ENCODE peak calls at places on chromosome 18, in six cellular contexts. Q, U, V, H, W and R are unnamed samples. For H3K4me1 and H3K9me3, the result is how much of the 10 kb centered on the place peaks cover.

GRCh38 chr18:3425030-3425429 is 24.9 kb upstream of the TGIF1 start:
- DNase-seq in Q (no peak), U (no peak), V (no peak), H (no peak), W (no peak), R (no peak)

GRCh38 chr18:49921278-49922037 is 108.1 kb upstream of the ACAA2 start:
- DNase-seq in Q (peak), U (no peak), V (no peak), H (no peak), W (no peak), R (no peak)

GRCh38 chr18:13797157-13797611 is 26.8 kb upstream of the MC5R start:
- DNase-seq in Q (no peak), U (no peak), V (no peak), H (no peak), W (no peak), R (no peak)

GRCh38 chr18:62543021-62543420 is 20.2 kb downstream of the ZCCHC2 start:
- DNase-seq in Q (no peak), U (no peak), V (no peak), H (no peak), W (no peak), R (no peak)

GRCh38 chr18:42306208-42306980 is 351.4 kb downstream of the PIK3C3 start:
- DNase-seq in Q (no peak), U (no peak), V (no peak), H (no peak), W (no peak), R (no peak)

GRCh38 chr18:50722311-50722710 is 97.5 kb downstream of the MRO start:
- DNase-seq in Q (no peak), U (no peak), V (no peak), H (no peak), W (no peak), R (no peak)

GRCh38 chr18:74682141-74682997 is 84.7 kb downstream of the ZNF407 start:
- DNase-seq in Q (no peak), U (no peak), V (no peak), H (no peak), W (no peak), R (no peak)

GRCh38 chr18:49560277-49561126 is 1.4 kb upstream of the LIPG start:
- DNase-seq in Q (peak), U (peak), V (no peak), H (no peak), W (peak), R (no peak)

GRCh38 chr18:3726241-3726951 is 276.4 kb downstream of the TGIF1 start:
- DNase-seq in Q (peak), U (no peak), V (no peak), H (no peak), W (no peak), R (no peak)

GRCh38 chr18:48455555-48456478 is 46.6 kb upstream of the ZBTB7C start:
- DNase-seq in Q (peak), U (peak), V (peak), H (no peak), W (no peak), R (no peak)

GRCh38 chr18:61831071-61831470 is 61.7 kb downstream of the RNF152 start:
- DNase-seq in Q (peak), U (no peak), V (no peak), H (peak), W (no peak), R (no peak)

GRCh38 chr18:34224423-34225217 is at the start of gene NOL4:
- DNase-seq in Q (peak), U (no peak), V (no peak), H (peak), W (no peak), R (no peak)

GRCh38 chr18:9094307-9095226 is 7.9 kb upstream of the NDUFV2 start:
- DNase-seq in Q (no peak), U (no peak), V (no peak), H (no peak), W (no peak), R (peak)

GRCh38 chr18:26925313-26925712 is 59.8 kb upstream of the AQP4 start:
- DNase-seq in Q (no peak), U (no peak), V (no peak), H (no peak), W (no peak), R (no peak)

GRCh38 chr18:50250935-50251334 is 15.4 kb downstream of the CFAP53 start:
- DNase-seq in Q (no peak), U (no peak), V (no peak), H (no peak), W (no peak), R (no peak)

GRCh38 chr18:59959606-59960005 is 59.8 kb downstream of the PMAIP1 start:
- DNase-seq in Q (no peak), U (no peak), V (no peak), H (no peak), W (no peak), R (no peak)
- H3K4me1 ChIP-seq in Q (under half), U (under half), V (under half), H (under half), W (under half), R (under half)

GRCh38 chr18:47247036-47247832 is 4.2 kb downstream of the SKOR2 start:
- DNase-seq in Q (no peak), U (no peak), V (no peak), H (peak), W (no peak), R (no peak)

GRCh38 chr18:47248610-47249343 is 2.7 kb downstream of the SKOR2 start:
- DNase-seq in Q (no peak), U (no peak), V (no peak), H (no peak), W (no peak), R (no peak)

GRCh38 chr18:47247833-47248609 is 3.4 kb downstream of the SKOR2 start:
- DNase-seq in Q (no peak), U (no peak), V (no peak), H (no peak), W (no peak), R (no peak)

GRCh38 chr18:47244041-47244440 is 7.4 kb downstream of the SKOR2 start:
- DNase-seq in Q (no peak), U (no peak), V (no peak), H (no peak), W (no peak), R (no peak)

GRCh38 chr18:47246027-47246971 is 5.2 kb downstream of the SKOR2 start:
- DNase-seq in Q (no peak), U (no peak), V (no peak), H (no peak), W (no peak), R (no peak)
- H3K4me3 ChIP-seq in Q (no peak), U (no peak), V (no peak), H (no peak), W (no peak), R (no peak)

DNA sequence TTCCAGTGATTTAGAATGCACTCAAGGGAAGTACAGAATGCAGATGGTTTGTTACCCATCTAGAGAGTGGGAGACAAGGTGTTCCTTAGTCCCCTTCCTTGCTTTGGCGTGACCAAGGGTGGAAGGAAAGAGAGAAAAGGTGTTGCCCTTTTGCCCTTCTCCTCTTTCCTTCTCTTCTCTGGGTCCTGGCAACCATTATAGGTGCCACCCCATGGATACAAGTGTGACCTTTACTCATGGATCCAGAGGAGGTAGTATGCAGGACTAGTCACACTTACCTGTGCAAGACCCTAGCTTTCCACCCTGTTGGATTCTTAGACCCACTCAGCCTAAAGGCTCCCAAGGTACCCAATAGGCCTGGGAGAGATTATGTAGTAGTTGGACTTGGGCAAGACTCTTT is 11.6 kb upstream of the RBFA start:
- DNase-seq in Q (no peak), U (no peak), V (no peak), H (peak), W (no peak), R (peak)
- H3K9me3 ChIP-seq in Q (under half), U (half or more), V (half or more), H (under half), W (half or more), R (half or more)

DNA sequence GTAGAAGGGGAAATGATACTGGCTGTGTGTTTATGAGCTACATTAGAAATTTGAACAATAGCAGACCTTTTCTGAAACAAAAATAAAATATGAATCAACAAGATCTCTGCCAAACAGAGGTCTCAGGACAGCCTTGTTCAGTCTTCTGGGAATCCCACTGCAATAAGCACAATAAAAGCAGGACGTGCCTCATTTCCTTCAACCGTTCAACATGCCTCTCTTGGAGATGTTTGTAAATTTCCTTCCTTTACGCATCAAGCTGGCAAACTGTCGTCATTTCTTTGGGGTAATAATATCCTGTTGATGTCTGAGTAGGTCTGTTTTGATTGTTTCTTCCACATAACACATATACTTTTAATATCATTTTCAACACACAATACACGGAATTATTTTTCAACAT is 77.2 kb downstream of the TCF4 start:
- DNase-seq in Q (no peak), U (no peak), V (no peak), H (no peak), W (no peak), R (no peak)
- H3K4me1 ChIP-seq in Q (under half), U (under half), V (under half), H (under half), W (under half), R (under half)

GRCh38 chr18:12314586-12315305 is 6.7 kb downstream of the TUBB6 start:
- DNase-seq in Q (no peak), U (no peak), V (no peak), H (no peak), W (no peak), R (no peak)

GRCh38 chr18:12313530-12314245 is 5.6 kb downstream of the TUBB6 start:
- DNase-seq in Q (no peak), U (no peak), V (no peak), H (no peak), W (no peak), R (no peak)

GRCh38 chr18:12315481-12315880 is 7.4 kb downstream of the TUBB6 start:
- DNase-seq in Q (no peak), U (no peak), V (no peak), H (no peak), W (no peak), R (no peak)

GRCh38 chr18:12317664-12318333 is 9.8 kb downstream of the TUBB6 start:
- DNase-seq in Q (no peak), U (peak), V (no peak), H (no peak), W (no peak), R (no peak)

DNA sequence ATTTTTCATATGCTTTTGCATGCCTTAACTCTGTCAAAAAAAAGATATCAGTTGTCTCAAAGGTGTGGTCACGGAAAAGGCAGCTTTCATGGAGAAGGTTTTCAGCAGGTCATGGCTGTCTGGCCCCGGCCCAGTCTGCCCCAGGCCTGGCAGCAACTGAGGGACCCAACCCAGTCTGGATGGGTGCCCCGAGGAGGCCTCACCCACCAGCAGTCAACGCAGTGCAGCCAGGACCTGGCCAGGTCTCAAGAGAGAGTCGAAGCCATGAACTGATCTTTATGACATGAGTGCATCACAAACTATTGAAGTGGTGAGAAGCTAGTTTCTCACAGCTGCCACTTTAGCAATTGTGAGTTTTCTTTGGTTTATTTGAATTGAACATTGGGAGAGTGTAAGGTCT is 7.9 kb downstream of the TUBB6 start:
- DNase-seq in Q (peak), U (no peak), V (no peak), H (no peak), W (no peak), R (no peak)
- H3K4me3 ChIP-seq in Q (no peak), U (no peak), V (no peak), H (no peak), W (no peak), R (no peak)

GRCh38 chr18:71729611-71730010 is 814.5 kb downstream of the CBLN2 start:
- DNase-seq in Q (no peak), U (no peak), V (no peak), H (no peak), W (no peak), R (no peak)
- H3K9me3 ChIP-seq in Q (under half), U (under half), V (under half), H (under half), W (under half), R (under half)

GRCh38 chr18:35619941-35620340 is 38.4 kb downstream of the GALNT1 start:
- DNase-seq in Q (no peak), U (no peak), V (no peak), H (no peak), W (no peak), R (no peak)

GRCh38 chr18:35618289-35618688 is 36.7 kb downstream of the GALNT1 start:
- DNase-seq in Q (no peak), U (no peak), V (no peak), H (no peak), W (no peak), R (no peak)

GRCh38 chr18:35618703-35619102 is 37.2 kb downstream of the GALNT1 start:
- DNase-seq in Q (no peak), U (no peak), V (no peak), H (peak), W (no peak), R (no peak)

GRCh38 chr18:35620765-35621164 is 39.2 kb downstream of the GALNT1 start:
- DNase-seq in Q (peak), U (no peak), V (no peak), H (no peak), W (no peak), R (no peak)

GRCh38 chr18:35619468-35619867 is 37.9 kb downstream of the GALNT1 start:
- DNase-seq in Q (peak), U (no peak), V (no peak), H (no peak), W (no peak), R (no peak)
- H3K4me1 ChIP-seq in Q (under half), U (under half), V (under half), H (under half), W (half or more), R (under half)

GRCh38 chr18:23228102-23229051 is 93.1 kb downstream of the CABLES1 start:
- DNase-seq in Q (peak), U (no peak), V (no peak), H (no peak), W (no peak), R (peak)
- H3K4me3 ChIP-seq in Q (no peak), U (no peak), V (no peak), H (no peak), W (no peak), R (no peak)